ENCODE peak calls at places on chromosomes 4 and X, in ten cellular contexts. One of them, this sample, is unnamed. For H3K4me1, the result is how much of the 10 kb centered on the place peaks cover.

GRCh38 chr4:121593760-121594159 is 103.0 kb downstream of the ANXA5 start:
- DNase-seq in mucosa of descending colon: no peak
- DNase-seq in transverse colon: no peak
- DNase-seq in colonic mucosa: no peak
- DNase-seq in upper lobe of left lung: no peak
- DNase-seq in OCI-LY7: no peak
- DNase-seq in PC-3: no peak
- DNase-seq in endodermal cell: no peak
- DNase-seq in tibial artery: no peak
- DNase-seq in CD8-positive, alpha-beta T cell: no peak
- DNase-seq in this sample: no peak

GRCh38 chrX:14508025-14508690 is 21.2 kb upstream of the GLRA2 start:
- DNase-seq in OCI-LY7: no peak
- DNase-seq in endodermal cell: no peak
- DNase-seq in PC-3: peak
- DNase-seq in CD8-positive, alpha-beta T cell: no peak
- DNase-seq in upper lobe of left lung: no peak
- DNase-seq in tibial artery: no peak
- DNase-seq in mucosa of descending colon: no peak
- DNase-seq in transverse colon: no peak
- DNase-seq in colonic mucosa: no peak
- DNase-seq in this sample: no peak

GRCh38 chr4:169008478-169008877 is 1.6 kb downstream of the CBR4 start:
- DNase-seq in endodermal cell: no peak
- DNase-seq in colonic mucosa: no peak
- DNase-seq in PC-3: no peak
- DNase-seq in tibial artery: no peak
- DNase-seq in CD8-positive, alpha-beta T cell: no peak
- DNase-seq in OCI-LY7: no peak
- DNase-seq in upper lobe of left lung: no peak
- DNase-seq in transverse colon: no peak
- DNase-seq in mucosa of descending colon: no peak
- DNase-seq in this sample: no peak

GRCh38 chr4:124060261-124060918 is 652.1 kb downstream of the ANKRD50 start:
- DNase-seq in colonic mucosa: peak
- DNase-seq in upper lobe of left lung: peak
- DNase-seq in endodermal cell: no peak
- DNase-seq in CD8-positive, alpha-beta T cell: no peak
- DNase-seq in tibial artery: peak
- DNase-seq in mucosa of descending colon: peak
- DNase-seq in PC-3: peak
- DNase-seq in transverse colon: peak
- DNase-seq in OCI-LY7: peak
- DNase-seq in this sample: no peak

GRCh38 chr4:140595065-140595464 is 26.3 kb upstream of the UCP1 start:
- DNase-seq in endodermal cell: peak
- DNase-seq in PC-3: peak
- DNase-seq in transverse colon: peak
- DNase-seq in upper lobe of left lung: no peak
- DNase-seq in tibial artery: no peak
- DNase-seq in OCI-LY7: peak
- DNase-seq in CD8-positive, alpha-beta T cell: no peak
- DNase-seq in mucosa of descending colon: peak
- DNase-seq in colonic mucosa: peak
- DNase-seq in this sample: no peak

GRCh38 chr4:14079601-14080000 is 452.1 kb upstream of the BOD1L1 start:
- DNase-seq in CD8-positive, alpha-beta T cell: no peak
- DNase-seq in transverse colon: no peak
- DNase-seq in mucosa of descending colon: no peak
- DNase-seq in colonic mucosa: no peak
- DNase-seq in OCI-LY7: no peak
- DNase-seq in endodermal cell: no peak
- DNase-seq in PC-3: no peak
- DNase-seq in tibial artery: no peak
- DNase-seq in upper lobe of left lung: no peak
- DNase-seq in this sample: no peak

GRCh38 chrX:13028871-13029336 is 15.5 kb downstream of the FAM9C start:
- DNase-seq in OCI-LY7: no peak
- DNase-seq in upper lobe of left lung: no peak
- DNase-seq in tibial artery: no peak
- DNase-seq in colonic mucosa: no peak
- DNase-seq in transverse colon: no peak
- DNase-seq in CD8-positive, alpha-beta T cell: no peak
- DNase-seq in mucosa of descending colon: no peak
- DNase-seq in endodermal cell: peak
- DNase-seq in PC-3: peak
- DNase-seq in this sample: no peak

GRCh38 chr4:139469869-139470268 is 15.9 kb downstream of the RAB33B start:
- DNase-seq in CD8-positive, alpha-beta T cell: no peak
- DNase-seq in mucosa of descending colon: no peak
- DNase-seq in endodermal cell: no peak
- DNase-seq in tibial artery: no peak
- DNase-seq in OCI-LY7: no peak
- DNase-seq in transverse colon: no peak
- DNase-seq in colonic mucosa: no peak
- DNase-seq in PC-3: no peak
- DNase-seq in upper lobe of left lung: no peak
- DNase-seq in this sample: no peak

GRCh38 chr4:16226816-16227461 is 668 bp upstream of the TAPT1 start:
- DNase-seq in PC-3: peak
- DNase-seq in upper lobe of left lung: peak
- DNase-seq in CD8-positive, alpha-beta T cell: peak
- DNase-seq in mucosa of descending colon: peak
- DNase-seq in tibial artery: peak
- DNase-seq in endodermal cell: peak
- DNase-seq in colonic mucosa: peak
- DNase-seq in transverse colon: peak
- DNase-seq in OCI-LY7: peak
- DNase-seq in this sample: peak

GRCh38 chr4:16225681-16225995 is 633 bp downstream of the TAPT1 start:
- DNase-seq in OCI-LY7: no peak
- DNase-seq in CD8-positive, alpha-beta T cell: no peak
- DNase-seq in tibial artery: no peak
- DNase-seq in PC-3: peak
- DNase-seq in transverse colon: no peak
- DNase-seq in upper lobe of left lung: no peak
- DNase-seq in colonic mucosa: no peak
- DNase-seq in mucosa of descending colon: no peak
- DNase-seq in endodermal cell: no peak
- DNase-seq in this sample: peak

GRCh38 chr4:16227462-16227868 is 1.2 kb upstream of the TAPT1 start:
- DNase-seq in tibial artery: peak
- DNase-seq in OCI-LY7: peak
- DNase-seq in transverse colon: peak
- DNase-seq in PC-3: peak
- DNase-seq in colonic mucosa: peak
- DNase-seq in CD8-positive, alpha-beta T cell: no peak
- DNase-seq in endodermal cell: peak
- DNase-seq in upper lobe of left lung: peak
- DNase-seq in mucosa of descending colon: peak
- DNase-seq in this sample: peak

GRCh38 chr4:16225139-16225538 is 1.1 kb downstream of the TAPT1 start:
- DNase-seq in transverse colon: no peak
- DNase-seq in colonic mucosa: no peak
- DNase-seq in endodermal cell: no peak
- DNase-seq in upper lobe of left lung: no peak
- DNase-seq in mucosa of descending colon: no peak
- DNase-seq in OCI-LY7: peak
- DNase-seq in tibial artery: no peak
- DNase-seq in PC-3: peak
- DNase-seq in CD8-positive, alpha-beta T cell: no peak
- DNase-seq in this sample: peak

DNA sequence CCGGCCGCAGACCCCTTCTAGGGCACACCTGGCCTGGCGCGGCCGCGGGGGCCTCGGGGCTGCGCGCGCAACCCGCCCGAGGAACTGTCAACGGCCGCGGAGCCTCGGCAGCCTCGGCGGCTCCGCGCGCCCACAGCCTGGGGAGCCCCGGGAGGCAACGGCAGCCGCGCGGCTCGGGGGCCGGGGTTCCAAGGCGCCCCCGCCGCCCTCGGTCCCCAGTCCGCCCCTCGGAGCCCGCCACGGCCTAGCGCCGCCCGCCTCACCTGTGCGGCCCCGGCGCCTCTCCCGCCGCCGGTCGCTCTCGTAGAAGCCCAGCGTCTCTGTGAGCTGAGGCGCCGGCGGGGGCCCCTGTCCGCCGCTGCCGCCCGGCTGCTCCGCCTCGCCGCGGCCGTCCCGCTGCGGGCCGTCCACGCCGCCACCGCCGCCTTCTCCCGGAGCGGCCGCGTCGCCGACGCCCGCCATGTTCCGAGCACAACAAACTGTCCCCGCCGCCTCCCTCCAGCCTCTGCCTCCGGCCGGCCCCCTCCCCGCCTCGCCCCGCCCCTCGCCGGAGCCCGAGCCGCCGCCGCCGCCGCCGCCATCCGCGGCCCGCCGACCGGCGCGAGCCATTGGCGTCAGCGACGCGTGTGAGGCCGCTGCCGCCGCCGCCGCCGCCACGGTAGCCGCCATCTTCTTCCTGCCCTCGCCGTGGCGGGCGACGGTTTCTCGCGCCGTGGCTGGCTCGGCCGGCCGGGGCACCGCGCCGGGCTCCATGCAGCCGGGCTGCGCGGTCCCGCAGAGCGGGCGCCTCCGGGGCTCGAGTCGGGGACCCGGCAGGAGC is at the start of gene TAPT1:
- DNase-seq in OCI-LY7: peak
- DNase-seq in upper lobe of left lung: peak
- DNase-seq in PC-3: peak
- DNase-seq in tibial artery: peak
- DNase-seq in endodermal cell: peak
- DNase-seq in transverse colon: peak
- DNase-seq in CD8-positive, alpha-beta T cell: peak
- DNase-seq in mucosa of descending colon: peak
- DNase-seq in colonic mucosa: peak
- DNase-seq in this sample: peak
- H3K4me1 ChIP-seq in OCI-LY7: half or more
- H3K4me1 ChIP-seq in upper lobe of left lung: under half
- H3K4me1 ChIP-seq in PC-3: under half
- H3K4me1 ChIP-seq in tibial artery: half or more
- H3K4me1 ChIP-seq in endodermal cell: under half
- H3K4me1 ChIP-seq in transverse colon: under half
- H3K4me1 ChIP-seq in CD8-positive, alpha-beta T cell: under half
- H3K4me1 ChIP-seq in mucosa of descending colon: under half
- H3K4me1 ChIP-seq in colonic mucosa: under half
- H3K4me1 ChIP-seq in this sample: under half

GRCh38 chr4:80462537-80463207 is 127.1 kb downstream of the CFAP299 start:
- DNase-seq in transverse colon: no peak
- DNase-seq in CD8-positive, alpha-beta T cell: no peak
- DNase-seq in colonic mucosa: no peak
- DNase-seq in OCI-LY7: no peak
- DNase-seq in tibial artery: no peak
- DNase-seq in mucosa of descending colon: no peak
- DNase-seq in PC-3: no peak
- DNase-seq in endodermal cell: no peak
- DNase-seq in upper lobe of left lung: no peak
- DNase-seq in this sample: no peak

GRCh38 chr4:80465238-80465637 is 129.7 kb downstream of the CFAP299 start:
- DNase-seq in PC-3: no peak
- DNase-seq in upper lobe of left lung: no peak
- DNase-seq in mucosa of descending colon: no peak
- DNase-seq in transverse colon: no peak
- DNase-seq in OCI-LY7: no peak
- DNase-seq in endodermal cell: no peak
- DNase-seq in colonic mucosa: no peak
- DNase-seq in tibial artery: no peak
- DNase-seq in CD8-positive, alpha-beta T cell: no peak
- DNase-seq in this sample: no peak

GRCh38 chr4:80459918-80460473 is 124.5 kb downstream of the CFAP299 start:
- DNase-seq in tibial artery: no peak
- DNase-seq in CD8-positive, alpha-beta T cell: no peak
- DNase-seq in PC-3: no peak
- DNase-seq in colonic mucosa: no peak
- DNase-seq in transverse colon: no peak
- DNase-seq in mucosa of descending colon: no peak
- DNase-seq in OCI-LY7: no peak
- DNase-seq in endodermal cell: no peak
- DNase-seq in upper lobe of left lung: no peak
- DNase-seq in this sample: no peak

GRCh38 chr4:80463509-80463908 is 128.0 kb downstream of the CFAP299 start:
- DNase-seq in transverse colon: no peak
- DNase-seq in OCI-LY7: no peak
- DNase-seq in mucosa of descending colon: no peak
- DNase-seq in endodermal cell: no peak
- DNase-seq in PC-3: no peak
- DNase-seq in CD8-positive, alpha-beta T cell: no peak
- DNase-seq in tibial artery: no peak
- DNase-seq in upper lobe of left lung: no peak
- DNase-seq in colonic mucosa: no peak
- DNase-seq in this sample: no peak

DNA sequence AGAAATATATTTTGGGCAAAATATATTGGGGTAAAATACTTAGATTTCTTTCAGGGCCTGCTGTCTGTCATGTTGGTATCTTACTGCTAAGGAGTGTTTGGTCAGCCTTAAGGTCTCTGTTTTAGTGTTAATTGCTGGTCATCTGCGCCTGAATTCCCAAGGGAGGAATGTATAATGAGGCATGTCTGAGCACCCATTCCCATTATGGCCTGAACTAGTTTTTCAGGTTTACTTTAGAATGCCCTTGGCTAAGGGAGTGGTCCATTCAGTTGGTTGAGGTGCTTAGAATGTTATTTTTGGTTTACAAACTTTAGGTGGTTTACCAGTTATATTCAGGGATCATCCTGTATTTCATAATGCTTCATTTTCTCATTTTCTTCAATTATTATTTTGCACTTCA is 125.9 kb downstream of the CFAP299 start:
- DNase-seq in transverse colon: no peak
- DNase-seq in colonic mucosa: no peak
- DNase-seq in endodermal cell: no peak
- DNase-seq in PC-3: peak
- DNase-seq in tibial artery: no peak
- DNase-seq in mucosa of descending colon: no peak
- DNase-seq in upper lobe of left lung: no peak
- DNase-seq in CD8-positive, alpha-beta T cell: no peak
- DNase-seq in OCI-LY7: no peak
- DNase-seq in this sample: no peak
- TF ChIP-seq CTCF in transverse colon: no peak
- TF ChIP-seq CTCF in colonic mucosa: no peak
- TF ChIP-seq CTCF in endodermal cell: no peak
- TF ChIP-seq CTCF in PC-3: no peak
- TF ChIP-seq CTCF in tibial artery: no peak
- TF ChIP-seq CTCF in mucosa of descending colon: no peak
- TF ChIP-seq CTCF in upper lobe of left lung: no peak
- TF ChIP-seq CTCF in CD8-positive, alpha-beta T cell: no peak
- TF ChIP-seq CTCF in OCI-LY7: no peak
- TF ChIP-seq CTCF in this sample: no peak

GRCh38 chr4:4866833-4867744 is 7.6 kb downstream of the MSX1 start:
- DNase-seq in transverse colon: no peak
- DNase-seq in colonic mucosa: no peak
- DNase-seq in PC-3: no peak
- DNase-seq in OCI-LY7: no peak
- DNase-seq in mucosa of descending colon: no peak
- DNase-seq in endodermal cell: peak
- DNase-seq in CD8-positive, alpha-beta T cell: no peak
- DNase-seq in tibial artery: no peak
- DNase-seq in upper lobe of left lung: no peak
- DNase-seq in this sample: no peak
- H3K4me1 ChIP-seq in transverse colon: under half
- H3K4me1 ChIP-seq in colonic mucosa: under half
- H3K4me1 ChIP-seq in PC-3: under half
- H3K4me1 ChIP-seq in OCI-LY7: under half
- H3K4me1 ChIP-seq in mucosa of descending colon: under half
- H3K4me1 ChIP-seq in endodermal cell: under half
- H3K4me1 ChIP-seq in CD8-positive, alpha-beta T cell: under half
- H3K4me1 ChIP-seq in tibial artery: under half
- H3K4me1 ChIP-seq in upper lobe of left lung: under half
- H3K4me1 ChIP-seq in this sample: under half

GRCh38 chr4:18934197-18934596 is 912.6 kb upstream of the LCORL start:
- DNase-seq in PC-3: peak
- DNase-seq in tibial artery: no peak
- DNase-seq in upper lobe of left lung: no peak
- DNase-seq in CD8-positive, alpha-beta T cell: no peak
- DNase-seq in OCI-LY7: peak
- DNase-seq in colonic mucosa: no peak
- DNase-seq in mucosa of descending colon: no peak
- DNase-seq in transverse colon: no peak
- DNase-seq in endodermal cell: no peak
- DNase-seq in this sample: no peak
- TF ChIP-seq CTCF in PC-3: peak
- TF ChIP-seq CTCF in tibial artery: no peak
- TF ChIP-seq CTCF in upper lobe of left lung: no peak
- TF ChIP-seq CTCF in CD8-positive, alpha-beta T cell: no peak
- TF ChIP-seq CTCF in OCI-LY7: peak
- TF ChIP-seq CTCF in colonic mucosa: no peak
- TF ChIP-seq CTCF in mucosa of descending colon: no peak
- TF ChIP-seq CTCF in transverse colon: no peak
- TF ChIP-seq CTCF in endodermal cell: peak
- TF ChIP-seq CTCF in this sample: no peak